ENCODE peak calls at places on chromosomes 6 and 20, in six cellular contexts. X is GM20000; D is astrocyte; V is hepatic stellate cell; O is stimulated activated CD8-positive, alpha-beta memory T cell treated with anti-CD3 and anti-CD28 coated beads, Interleukin-2, amount 100 ng/mL, for 48 hours; L is sciatic nerve. G is an unnamed sample.

GRCh38 chr6:7540595-7540994 is 876 bp upstream of the DSP start:
- DNase-seq in X (peak; percentile 24), L (no peak), V (peak; percentile 51), D (no peak), O (no peak), G (peak; percentile 30)

GRCh38 chr6:93423542-93423941 is 4.2 kb upstream of the EPHA7 start:
- DNase-seq in X (peak; percentile 21), O (no peak), L (peak; percentile 60), V (no peak), D (peak; percentile 18), G (no peak)

GRCh38 chr20:38196592-38196991 is 31.5 kb upstream of the TGM2 start:
- DNase-seq in X (no peak), D (no peak), L (peak; percentile 82), V (peak; percentile 75), O (no peak), G (no peak)

GRCh38 chr20:7226156-7226555 is 458.7 kb downstream of the BMP2 start:
- DNase-seq in X (no peak), V (no peak), L (no peak), O (no peak), D (no peak), G (no peak)

GRCh38 chr6:44016131-44016870 is 111.0 kb downstream of the MRPL14 start:
- DNase-seq in V (no peak), D (peak; percentile 87), L (peak; percentile 23), X (no peak), O (no peak), G (no peak)

GRCh38 chr6:30060634-30060981 is 457 bp upstream of the POLR1H start:
- DNase-seq in L (peak; percentile 64), X (peak; percentile 23), D (peak; percentile 38), V (no peak), O (no peak), G (no peak)

GRCh38 chr6:63319911-63320310 is at the start of gene LGSN:
- DNase-seq in L (no peak), V (no peak), X (no peak), O (no peak), D (no peak), G (no peak)

GRCh38 chr6:33298773-33299236 is at the start of gene RGL2:
- DNase-seq in D (no peak), V (peak; percentile 71), X (peak; percentile 69), L (peak; percentile 93), O (no peak), G (peak; percentile 68)

GRCh38 chr20:3744806-3745685 is 12.6 kb downstream of the HSPA12B start:
- DNase-seq in X (peak; percentile 69), O (peak; percentile 61), D (peak; percentile 31), L (peak; percentile 83), V (no peak), G (peak; percentile 78)

GRCh38 chr6:119312875-119313338 is 36.7 kb downstream of the MAN1A1 start:
- DNase-seq in O (no peak), L (no peak), D (no peak), X (no peak), V (no peak), G (no peak)

GRCh38 chr6:116783852-116784251 is 18.3 kb upstream of the FAM162B start:
- DNase-seq in L (no peak), V (no peak), X (no peak), O (no peak), D (peak; percentile 4), G (no peak)

GRCh38 chr6:10381133-10381829 is 33.6 kb downstream of the TFAP2A start:
- DNase-seq in D (no peak), X (no peak), O (no peak), L (no peak), V (no peak), G (peak; percentile 59)

GRCh38 chr20:53925651-53926401 is 144.6 kb downstream of the BCAS1 start:
- DNase-seq in O (no peak), X (no peak), D (no peak), L (no peak), V (no peak), G (no peak)

GRCh38 chr6:139591075-139591474 is 216.6 kb upstream of the CITED2 start:
- DNase-seq in L (no peak), X (no peak), D (no peak), O (no peak), V (no peak), G (no peak)

GRCh38 chr6:3356056-3356823 is 97.5 kb downstream of the PSMG4 start:
- DNase-seq in X (peak; percentile 85), D (peak; percentile 59), V (peak; percentile 49), L (peak; percentile 83), O (no peak), G (peak; percentile 86)

GRCh38 chr20:62624325-62624690 is 18.0 kb upstream of the SLCO4A1 start:
- DNase-seq in D (no peak), O (no peak), L (no peak), X (peak; percentile 84), V (peak; percentile 42), G (peak; percentile 77)

GRCh38 chr20:15613530-15613929 is 959.7 kb downstream of the KIF16B start:
- DNase-seq in L (no peak), V (peak; percentile 5), D (peak; percentile 32), O (no peak), X (no peak), G (no peak)

GRCh38 chr20:35901678-35902544 is 52.4 kb downstream of the SCAND1 start:
- DNase-seq in O (no peak), V (peak; percentile 85), L (no peak), D (peak; percentile 91), X (no peak), G (no peak)

GRCh38 chr6:146968041-146968760 is 236.0 kb upstream of the STXBP5 start:
- DNase-seq in V (peak; percentile 25), D (peak; percentile 77), O (no peak), L (no peak), X (no peak), G (no peak)

GRCh38 chr20:36548006-36548315 is 6.6 kb downstream of the MYL9 start:
- DNase-seq in V (no peak), D (no peak), O (no peak), L (no peak), X (no peak), G (no peak)

G was measured in GM13977.